ENCODE peak calls at places on chromosomes 13 and 19, in five cellular contexts. N, I, L, G and V are unnamed samples.

GRCh38 chr13:85194482-85194881 is 604.7 kb downstream of the SLITRK6 start:
- DNase-seq in N (no peak), I (no peak), L (no peak), G (no peak), V (no peak)

GRCh38 chr13:26759907-26760834 is at the start of gene GPR12:
- DNase-seq in N (no peak), I (no peak), L (no peak), G (no peak), V (no peak)

GRCh38 chr19:55605637-55606470 is at the start of gene ZNF865:
- DNase-seq in N (peak; percentile 72), I (peak; percentile 87), L (no peak), G (peak; percentile 85), V (peak; percentile 97)

GRCh38 chr19:7109678-7110289 is 40.3 kb downstream of the ZNF557 start:
- DNase-seq in N (peak; percentile 50), I (no peak), L (peak; percentile 36), G (peak; percentile 56), V (peak; percentile 78)

GRCh38 chr13:36766295-36766694 is 52.7 kb upstream of the RFXAP start:
- DNase-seq in N (no peak), I (peak; percentile 47), L (no peak), G (no peak), V (peak; percentile 64)

GRCh38 chr13:40368123-40368891 is 298.1 kb downstream of the FOXO1 start:
- DNase-seq in N (no peak), I (no peak), L (no peak), G (no peak), V (no peak)

GRCh38 chr19:31054430-31054829 is 294.8 kb downstream of the TSHZ3 start:
- DNase-seq in N (peak; percentile 62), I (peak; percentile 83), L (peak; percentile 40), G (peak; percentile 88), V (peak; percentile 92)

GRCh38 chr13:112247471-112248405 is 128.4 kb upstream of the SPACA7 start:
- DNase-seq in N (peak; percentile 40), I (no peak), L (no peak), G (no peak), V (no peak)

GRCh38 chr19:38233740-38234251 is 9.8 kb upstream of the DPF1 start:
- DNase-seq in N (peak; percentile 99), I (peak; percentile 59), L (peak; percentile 83), G (peak; percentile 85), V (peak; percentile 78)

GRCh38 chr13:78881746-78882145 is 222.8 kb upstream of the OBI1 start:
- DNase-seq in N (no peak), I (no peak), L (no peak), G (no peak), V (no peak)

GRCh38 chr19:20359933-20360720 is 193.1 kb downstream of the ZNF486 start:
- DNase-seq in N (peak; percentile 88), I (no peak), L (no peak), G (peak; percentile 64), V (peak; percentile 79)

GRCh38 chr19:51372649-51373504 is at the start of gene NKG7:
- DNase-seq in N (no peak), I (no peak), L (no peak), G (no peak), V (no peak)

GRCh38 chr13:44011036-44011435 is 131.3 kb downstream of the LACC1 start:
- DNase-seq in N (no peak), I (no peak), L (no peak), G (no peak), V (no peak)

GRCh38 chr19:51158474-51159129 is 16.5 kb downstream of the SIGLEC7 start:
- DNase-seq in N (peak; percentile 95), I (peak; percentile 7), L (peak; percentile 31), G (peak; percentile 80), V (peak; percentile 81)

GRCh38 chr13:50706505-50706904 is 137.0 kb downstream of the DLEU7 start:
- DNase-seq in N (no peak), I (no peak), L (no peak), G (no peak), V (no peak)

GRCh38 chr19:3867971-3868769 is 668 bp downstream of the ZFR2 start:
- DNase-seq in N (peak; percentile 59), I (no peak), L (no peak), G (peak; percentile 67), V (peak; percentile 20)

GRCh38 chr13:101415358-101416174 is 742 bp downstream of the NALCN start:
- DNase-seq in N (peak; percentile 54), I (no peak), L (no peak), G (no peak), V (no peak)

GRCh38 chr19:54154603-54155345 is 4.7 kb downstream of the LENG1 start:
- DNase-seq in N (no peak), I (no peak), L (no peak), G (no peak), V (no peak)

GRCh38 chr13:113582841-113583631 is 1.5 kb upstream of the TFDP1 start:
- DNase-seq in N (peak; percentile 44), I (no peak), L (no peak), G (peak; percentile 33), V (no peak)

GRCh38 chr13:53411443-53411842 is 382.8 kb downstream of the OLFM4 start:
- DNase-seq in N (no peak), I (no peak), L (no peak), G (no peak), V (peak; percentile 31)

GRCh38 chr13:62837895-62838294 is 1422.2 kb upstream of the PCDH20 start:
- DNase-seq in N (no peak), I (peak; percentile 93), L (no peak), G (no peak), V (no peak)

GRCh38 chr19:40348961-40349507 is 539 bp downstream of the PLD3 start:
- DNase-seq in N (no peak), I (peak; percentile 52), L (no peak), G (no peak), V (peak; percentile 44)
- H3K23ac ChIP-seq in N (no peak overlapping the region), I (peak overlapping the region; percentile 91), L (no peak overlapping the region), G (no peak overlapping the region), V (no peak overlapping the region)

DNA sequence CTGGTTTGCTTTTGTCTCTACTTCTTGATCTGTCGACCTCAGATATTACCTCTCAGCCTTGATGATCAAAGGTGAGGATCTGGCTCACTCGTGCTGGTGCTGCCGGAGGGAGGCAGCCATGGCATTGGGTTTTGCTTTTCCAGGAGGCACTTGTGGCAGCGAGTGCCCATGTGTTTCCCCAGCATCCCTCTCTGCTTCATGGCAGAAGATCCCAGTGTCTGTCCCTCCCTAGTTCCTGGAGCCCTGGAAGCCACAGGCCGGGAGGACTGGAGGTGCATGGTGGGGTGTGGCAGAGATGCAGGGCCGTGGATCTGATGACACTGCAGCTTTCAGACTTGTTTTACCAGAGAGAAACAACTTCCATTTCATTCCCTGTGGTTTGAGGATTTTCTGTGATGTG is 47.5 kb downstream of the ANKRD10 start:
- DNase-seq in N (peak; percentile 10), I (no peak), L (no peak), G (no peak), V (no peak)
- H3K4me2 ChIP-seq in N (no peak overlapping the region), I (no peak overlapping the region), L (no peak overlapping the region), G (no peak overlapping the region), V (no peak overlapping the region)

DNA sequence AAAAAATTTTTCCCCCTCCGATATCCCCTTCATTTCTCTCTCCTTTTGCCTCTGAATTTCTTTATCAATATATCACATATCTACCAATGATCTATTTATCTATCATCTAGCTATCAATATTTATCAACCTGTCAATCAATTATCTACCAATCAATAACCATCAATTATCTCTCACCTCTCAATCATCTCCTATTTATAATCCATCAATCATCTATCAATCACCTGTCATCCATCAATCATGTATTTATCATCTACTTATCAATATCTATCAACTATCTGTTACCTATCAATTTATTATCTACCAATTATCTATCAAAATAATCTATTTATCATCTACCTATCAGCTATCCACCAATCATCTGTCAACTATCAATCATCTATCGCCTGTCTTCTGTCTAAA is 17.1 kb downstream of the MBD3L1 start:
- DNase-seq in N (no peak), I (no peak), L (no peak), G (no peak), V (no peak)
- H3K23ac ChIP-seq in N (no peak overlapping the region), I (no peak overlapping the region), L (no peak overlapping the region), G (no peak overlapping the region), V (no peak overlapping the region)

GRCh38 chr19:4976412-4977298 is 7.7 kb downstream of the KDM4B start:
- DNase-seq in N (peak; percentile 70), I (peak; percentile 98), L (no peak), G (peak; percentile 64), V (peak; percentile 82)
- H3K4me2 ChIP-seq in N (no peak overlapping the region), I (peak overlapping the region; percentile 55), L (no peak overlapping the region), G (no peak overlapping the region), V (no peak overlapping the region)

DNA sequence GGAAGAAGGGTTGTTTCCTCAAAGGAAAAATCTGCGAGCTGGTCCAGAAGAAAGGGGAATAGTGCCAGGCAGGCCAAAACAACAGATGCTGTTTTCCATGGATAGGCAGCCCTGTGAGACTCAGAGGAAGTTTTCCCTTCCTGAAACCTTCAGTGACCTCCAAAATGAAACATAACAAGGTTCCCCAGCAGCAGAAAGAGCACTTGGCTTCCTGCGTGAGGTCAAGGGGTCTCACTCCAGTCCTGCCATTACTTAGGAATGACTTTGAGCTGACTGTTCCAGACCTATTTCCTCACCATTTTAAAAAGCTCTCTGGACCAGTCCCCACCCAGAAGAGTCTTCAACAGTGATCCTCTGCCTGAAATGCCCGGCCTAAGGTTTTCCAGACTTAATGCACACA is 104.6 kb upstream of the IPO5 start:
- DNase-seq in N (no peak), I (no peak), L (no peak), G (no peak), V (no peak)
- H3K23ac ChIP-seq in N (no peak overlapping the region), I (no peak overlapping the region), L (no peak overlapping the region), G (no peak overlapping the region), V (no peak overlapping the region)